ENCODE peak calls at places on chromosomes 11 and 22, in seven cellular contexts. C, W, T, J, O, K and S are unnamed samples.

GRCh38 chr22:49380828-49381114 is 446.9 kb downstream of the BRD1 start:
- DNase-seq in C (no peak), W (no peak), T (no peak), J (no peak), O (no peak), K (no peak), S (no peak)

GRCh38 chr22:19430890-19431541 is 517 bp downstream of the HIRA start:
- DNase-seq in C (peak), W (no peak), T (peak), J (no peak), O (peak), K (peak), S (no peak)

GRCh38 chr22:29011868-29012428 is 49.7 kb downstream of the C22orf31 start:
- DNase-seq in C (no peak), W (no peak), T (no peak), J (no peak), O (no peak), K (no peak), S (no peak)

GRCh38 chr11:130585545-130585944 is 137.1 kb downstream of the ADAMTS15 start:
- DNase-seq in C (no peak), W (no peak), T (peak), J (no peak), O (no peak), K (no peak), S (no peak)

GRCh38 chr11:7514099-7514725 is 413 bp downstream of the PPFIBP2 start:
- DNase-seq in C (no peak), W (no peak), T (peak), J (no peak), O (no peak), K (no peak), S (no peak)

GRCh38 chr11:43359432-43359818 is 705 bp downstream of the TTC17 start:
- DNase-seq in C (peak), W (no peak), T (peak), J (peak), O (peak), K (peak), S (no peak)

GRCh38 chr11:113278925-113279324 is 35.5 kb upstream of the TTC12 start:
- DNase-seq in C (no peak), W (no peak), T (no peak), J (no peak), O (no peak), K (no peak), S (no peak)

GRCh38 chr11:74417860-74418508 is 19.8 kb upstream of the PGM2L1 start:
- DNase-seq in C (no peak), W (no peak), T (no peak), J (no peak), O (peak), K (no peak), S (no peak)

GRCh38 chr11:58912124-58912523 is 27.2 kb upstream of the GLYATL1 start:
- DNase-seq in C (no peak), W (no peak), T (no peak), J (no peak), O (no peak), K (no peak), S (no peak)

GRCh38 chr11:74377689-74378088 is 20.5 kb downstream of the PGM2L1 start:
- DNase-seq in C (no peak), W (no peak), T (no peak), J (no peak), O (no peak), K (no peak), S (no peak)

GRCh38 chr11:92962444-92962843 is 7.0 kb upstream of the MTNR1B start:
- DNase-seq in C (no peak), W (no peak), T (no peak), J (no peak), O (no peak), K (no peak), S (no peak)

GRCh38 chr22:42256930-42257329 is 13.5 kb downstream of the TCF20 start:
- DNase-seq in C (no peak), W (no peak), T (no peak), J (no peak), O (no peak), K (no peak), S (no peak)

GRCh38 chr22:48486163-48486957 is 1341.3 kb downstream of the BRD1 start:
- DNase-seq in C (no peak), W (no peak), T (no peak), J (no peak), O (no peak), K (no peak), S (no peak)

DNA sequence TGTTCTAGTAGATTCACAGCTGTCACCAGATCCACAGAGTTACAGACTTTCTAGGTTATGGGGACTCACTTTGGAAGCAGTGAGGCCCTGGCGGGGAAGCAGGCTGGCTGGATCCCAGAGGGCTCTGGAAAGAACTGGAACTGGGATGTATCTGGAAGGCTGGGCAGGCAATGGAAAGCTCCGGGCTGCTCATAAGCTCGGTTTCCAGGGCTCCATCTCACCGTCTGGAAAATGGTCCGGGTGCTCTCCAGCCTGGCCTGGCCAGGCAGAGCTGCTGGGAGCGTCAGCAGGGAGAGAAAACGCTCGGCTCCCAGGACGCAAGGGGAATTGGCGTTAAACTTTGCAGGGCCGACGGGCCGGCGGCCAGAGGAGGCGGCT is 339 bp upstream of the SEZ6L start:
- DNase-seq in C (no peak), W (no peak), T (no peak), J (no peak), O (no peak), K (no peak), S (no peak)
- TF ChIP-seq EZH2 in C (peak), W (no peak), T (no peak), J (no peak), O (no peak), K (no peak), S (no peak)

DNA sequence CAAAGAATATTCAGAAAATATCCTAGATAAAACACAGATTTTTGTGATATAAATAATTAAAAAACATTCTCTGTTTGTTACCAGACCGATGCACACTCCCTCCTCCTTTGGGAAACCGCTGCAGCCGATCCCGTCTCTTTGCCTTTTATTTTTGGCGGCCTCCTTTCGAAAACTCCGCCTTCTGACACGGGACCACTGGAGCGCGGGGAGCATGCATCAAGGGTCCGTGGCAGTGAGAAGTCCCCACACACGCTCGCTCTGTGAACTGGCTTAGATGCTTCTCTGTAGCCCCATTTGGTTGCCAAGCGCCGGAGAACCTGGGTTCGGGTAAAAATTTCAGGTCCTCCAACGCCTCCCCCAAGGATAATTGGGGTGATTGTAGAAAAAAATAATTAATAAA is 17.0 kb downstream of the DDX17 start:
- DNase-seq in C (no peak), W (no peak), T (no peak), J (no peak), O (no peak), K (no peak), S (no peak)
- H3K27ac ChIP-seq in C (no peak), W (no peak), T (peak), J (no peak), O (no peak), K (no peak), S (peak)

DNA sequence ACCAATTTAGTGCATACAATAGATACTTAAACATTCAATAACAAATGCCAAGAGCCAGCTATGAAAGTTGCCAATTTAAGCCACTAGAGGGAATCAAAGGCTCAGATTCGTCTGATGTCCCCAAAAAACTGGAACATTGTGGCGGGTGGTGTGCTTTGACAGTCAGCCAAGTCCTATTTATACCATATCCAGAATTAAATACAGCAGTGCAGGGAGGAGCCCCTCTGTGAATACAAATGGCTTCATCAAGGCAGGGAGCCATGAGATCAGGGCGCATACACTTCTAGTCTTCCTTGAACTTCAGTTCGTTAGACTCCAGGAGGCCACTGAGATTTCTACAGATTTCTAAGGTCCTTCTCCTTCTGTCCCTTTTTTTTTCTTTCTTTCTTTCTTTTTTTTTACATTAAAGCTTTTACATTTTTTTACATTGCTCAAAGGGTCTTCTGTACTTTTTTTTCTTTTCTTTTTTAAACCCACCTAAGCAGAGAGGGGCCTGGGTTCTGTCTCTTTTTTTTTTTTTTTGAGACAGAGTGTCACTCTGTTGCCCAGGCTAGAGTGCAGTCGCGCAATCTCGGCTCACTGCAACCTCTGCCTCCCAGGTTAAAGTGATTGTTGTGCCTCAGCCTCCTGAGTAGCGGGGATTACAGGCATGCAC is 41.5 kb upstream of the HSPA8 start:
- DNase-seq in C (peak), W (peak), T (peak), J (no peak), O (peak), K (peak), S (peak)
- TF ChIP-seq POLR2AphosphoS5 in C (no peak), W (no peak), T (no peak), J (no peak), O (no peak), K (no peak), S (peak)

GRCh38 chr11:1390603-1391164 is 950 bp downstream of the BRSK2 start:
- DNase-seq in C (no peak), W (no peak), T (peak), J (no peak), O (no peak), K (no peak), S (no peak)
- TF ChIP-seq EZH2 in C (no peak), W (no peak), T (no peak), J (no peak), O (peak), K (no peak), S (no peak)

DNA sequence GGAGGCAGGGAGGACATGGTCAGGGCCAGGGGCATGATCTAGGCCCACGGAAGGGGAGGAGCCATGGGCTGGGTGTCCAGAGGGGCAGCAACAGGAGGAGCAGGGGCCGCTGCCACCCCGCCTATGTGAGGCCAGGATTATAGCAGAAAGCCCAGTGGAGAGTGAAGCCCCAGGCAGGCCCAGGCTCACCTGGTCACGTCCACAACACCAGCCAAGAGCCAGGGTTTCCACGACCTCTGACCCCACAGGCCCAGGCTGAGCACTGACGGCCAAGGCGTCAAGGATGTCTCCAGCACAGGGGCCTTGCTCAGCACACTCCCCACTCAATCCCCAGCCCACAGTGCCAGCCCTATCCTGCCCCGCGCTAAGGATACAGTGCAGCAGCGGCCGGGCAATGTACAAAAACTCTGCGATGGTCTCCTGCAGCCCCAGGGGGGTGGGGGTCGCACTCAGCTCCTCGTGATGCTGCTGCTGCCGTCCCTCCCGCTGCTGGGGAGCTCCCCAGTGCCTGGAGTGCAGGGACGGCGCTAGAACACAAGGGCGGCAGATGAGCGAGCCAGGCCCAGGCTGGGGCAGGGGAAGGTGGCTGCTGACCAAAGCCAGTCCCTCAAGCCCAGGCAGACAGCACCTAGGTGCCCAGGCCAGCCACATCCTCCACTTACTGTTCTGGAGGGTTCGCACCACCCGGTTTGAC is 3.6 kb downstream of the PEX16 start:
- DNase-seq in C (no peak), W (no peak), T (no peak), J (no peak), O (no peak), K (no peak), S (no peak)
- H3K27ac ChIP-seq in C (no peak), W (no peak), T (no peak), J (no peak), O (no peak), K (no peak), S (no peak)

GRCh38 chr11:47435687-47436086 is 9.4 kb upstream of the PSMC3 start:
- DNase-seq in C (peak), W (no peak), T (no peak), J (no peak), O (no peak), K (no peak), S (no peak)

GRCh38 chr11:47436726-47437125 is 10.5 kb upstream of the PSMC3 start:
- DNase-seq in C (no peak), W (no peak), T (no peak), J (no peak), O (no peak), K (no peak), S (no peak)

GRCh38 chr11:47433157-47433556 is 6.9 kb upstream of the PSMC3 start:
- DNase-seq in C (peak), W (no peak), T (no peak), J (no peak), O (no peak), K (no peak), S (no peak)

GRCh38 chr11:47431356-47432083 is 5.3 kb upstream of the PSMC3 start:
- DNase-seq in C (peak), W (no peak), T (no peak), J (no peak), O (no peak), K (no peak), S (no peak)

DNA sequence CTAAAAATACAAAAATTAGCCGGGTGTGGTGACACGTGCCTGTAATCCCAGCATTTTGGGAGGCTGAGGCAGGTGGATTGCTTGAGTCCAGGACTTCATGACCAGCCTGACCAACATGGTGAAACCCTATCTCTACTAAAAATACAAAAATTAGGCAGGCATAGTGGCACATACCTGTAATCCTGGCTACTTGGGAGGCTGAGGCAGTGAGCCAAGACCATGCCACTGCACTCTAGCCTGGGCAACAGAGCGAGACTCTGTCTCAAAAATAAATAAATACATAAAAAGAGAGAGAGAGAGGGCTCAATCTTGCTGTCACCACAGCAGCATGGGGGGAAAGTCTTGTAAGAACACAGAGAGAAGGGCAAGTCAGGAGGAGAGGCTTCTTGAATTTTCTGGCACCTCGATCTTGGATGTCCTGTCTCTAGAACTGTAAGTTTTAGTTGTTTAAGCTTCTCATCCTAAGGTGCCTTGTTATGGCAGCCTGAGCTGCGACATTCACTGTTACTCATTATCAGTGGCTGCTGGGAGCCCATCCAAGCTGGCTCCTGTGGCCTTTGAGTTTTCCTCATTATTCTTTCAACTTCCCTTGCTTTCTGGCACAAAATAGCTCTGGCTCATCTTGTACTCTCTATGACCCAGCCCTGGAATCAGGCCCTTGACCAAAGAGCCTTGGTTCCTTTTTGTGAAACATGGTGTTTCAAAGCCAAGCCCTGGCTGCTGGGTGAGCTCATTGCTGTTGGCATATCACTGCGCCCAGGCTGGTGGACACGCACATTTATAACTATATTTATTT is 8.0 kb upstream of the PSMC3 start:
- DNase-seq in C (no peak), W (no peak), T (no peak), J (no peak), O (no peak), K (no peak), S (no peak)
- TF ChIP-seq POLR2AphosphoS5 in C (no peak), W (no peak), T (no peak), J (no peak), O (no peak), K (no peak), S (no peak)

GRCh38 chr11:13276852-13277718 is 505 bp upstream of the BMAL1 start:
- DNase-seq in C (peak), W (peak), T (peak), J (peak), O (peak), K (peak), S (no peak)
- TF ChIP-seq EZH2 in C (no peak), W (no peak), T (peak), J (peak), O (peak), K (no peak), S (peak)

DNA sequence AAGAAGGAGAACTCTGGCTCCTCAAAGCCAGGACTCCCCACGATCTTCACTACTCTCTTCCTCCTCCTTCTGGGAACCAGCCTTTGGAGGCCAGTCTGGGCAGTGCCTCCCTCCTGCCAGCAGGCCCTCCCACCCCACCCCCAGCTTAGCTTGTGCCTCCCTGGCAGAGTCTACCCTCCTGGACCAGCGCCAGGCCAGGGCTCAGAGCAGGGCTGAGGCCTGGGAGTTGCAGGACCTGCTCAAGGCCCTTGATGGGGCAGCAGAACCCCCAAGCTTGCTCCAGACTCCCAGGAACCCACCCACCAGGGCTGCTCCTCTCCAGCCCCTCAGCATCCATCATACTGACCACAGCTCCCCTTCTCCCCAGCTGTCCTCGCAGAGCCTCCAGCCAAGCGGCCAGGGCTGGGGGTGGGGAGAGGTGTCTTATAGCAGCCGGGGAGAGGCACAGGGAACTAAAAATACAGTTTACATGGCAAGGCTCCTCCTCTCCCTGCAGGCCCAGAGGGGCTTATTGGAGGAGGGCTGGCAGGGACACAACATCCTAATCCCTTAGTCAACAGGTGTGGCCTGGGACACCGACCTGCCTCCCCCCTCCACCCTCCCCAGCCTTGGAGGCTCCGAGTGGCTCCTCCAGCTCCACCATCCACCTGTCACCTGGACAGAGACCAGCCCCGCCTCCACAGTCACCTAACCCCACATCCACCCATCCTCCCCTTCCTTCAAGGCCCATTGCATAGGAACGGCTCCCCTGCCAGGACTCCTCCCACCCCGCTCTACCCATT is 5.2 kb upstream of the MB start:
- DNase-seq in C (no peak), W (no peak), T (peak), J (no peak), O (no peak), K (no peak), S (no peak)
- H3K27ac ChIP-seq in C (no peak), W (peak), T (no peak), J (no peak), O (no peak), K (no peak), S (no peak)